ENCODE peak calls at places on chromosomes 2 and 18, in six cellular contexts. One of them, this sample, is unnamed.

GRCh38 chr2:57753636-57754035 is 293.0 kb upstream of the VRK2 start:
- DNase-seq in K562: no peak
- DNase-seq in H1: no peak
- DNase-seq in GM12878: no peak
- DNase-seq in HepG2: no peak
- DNase-seq in HCT116: no peak
- DNase-seq in this sample: no peak

GRCh38 chr2:197131558-197131855 is 179.1 kb downstream of the ANKRD44 start:
- DNase-seq in HCT116: no peak
- DNase-seq in H1: no peak
- DNase-seq in GM12878: no peak
- DNase-seq in HepG2: no peak
- DNase-seq in K562: no peak
- DNase-seq in this sample: no peak

GRCh38 chr18:62324917-62325805 is at the start of gene TNFRSF11A:
- DNase-seq in HCT116: no peak
- DNase-seq in H1: peak; percentile 89
- DNase-seq in K562: peak; percentile 77
- DNase-seq in HepG2: no peak
- DNase-seq in GM12878: no peak
- DNase-seq in this sample: no peak

GRCh38 chr2:146661494-146662096 is 1183.2 kb upstream of the ACVR2A start:
- DNase-seq in HepG2: peak; percentile 23
- DNase-seq in H1: no peak
- DNase-seq in GM12878: no peak
- DNase-seq in HCT116: peak; percentile 37
- DNase-seq in K562: peak; percentile 6
- DNase-seq in this sample: peak; percentile 48

GRCh38 chr2:160715428-160715827 is 221.8 kb upstream of the RBMS1 start:
- DNase-seq in K562: no peak
- DNase-seq in H1: no peak
- DNase-seq in GM12878: no peak
- DNase-seq in HCT116: no peak
- DNase-seq in HepG2: no peak
- DNase-seq in this sample: no peak

GRCh38 chr2:221514305-221515040 is 57.6 kb downstream of the EPHA4 start:
- DNase-seq in HCT116: no peak
- DNase-seq in K562: no peak
- DNase-seq in H1: no peak
- DNase-seq in HepG2: no peak
- DNase-seq in GM12878: no peak
- DNase-seq in this sample: no peak

GRCh38 chr2:233210843-233211600 is 40.5 kb upstream of the ATG16L1 start:
- DNase-seq in K562: no peak
- DNase-seq in HepG2: no peak
- DNase-seq in H1: no peak
- DNase-seq in HCT116: peak; percentile 62
- DNase-seq in GM12878: no peak
- DNase-seq in this sample: peak; percentile 81

GRCh38 chr2:5482929-5483331 is 209.3 kb upstream of the SOX11 start:
- DNase-seq in HepG2: no peak
- DNase-seq in GM12878: no peak
- DNase-seq in H1: peak; percentile 58
- DNase-seq in HCT116: no peak
- DNase-seq in K562: no peak
- DNase-seq in this sample: peak; percentile 28

GRCh38 chr2:20012282-20013060 is at the start of gene MATN3:
- DNase-seq in K562: peak; percentile 41
- DNase-seq in GM12878: no peak
- DNase-seq in HCT116: no peak
- DNase-seq in H1: peak; percentile 73
- DNase-seq in HepG2: peak; percentile 68
- DNase-seq in this sample: no peak

GRCh38 chr18:7663305-7664023 is 96.3 kb downstream of the PTPRM start:
- DNase-seq in HepG2: no peak
- DNase-seq in HCT116: no peak
- DNase-seq in GM12878: no peak
- DNase-seq in H1: no peak
- DNase-seq in K562: no peak
- DNase-seq in this sample: no peak

GRCh38 chr2:214830794-214831346 is 21.4 kb upstream of the BARD1 start:
- DNase-seq in GM12878: no peak
- DNase-seq in H1: no peak
- DNase-seq in HCT116: no peak
- DNase-seq in HepG2: peak; percentile 39
- DNase-seq in K562: peak; percentile 6
- DNase-seq in this sample: no peak

GRCh38 chr2:45307147-45307546 is 297.9 kb upstream of the SIX2 start:
- DNase-seq in H1: no peak
- DNase-seq in HCT116: no peak
- DNase-seq in K562: no peak
- DNase-seq in GM12878: no peak
- DNase-seq in HepG2: no peak
- DNase-seq in this sample: no peak

GRCh38 chr2:219125886-219126270 is 34.7 kb downstream of the NHEJ1 start:
- DNase-seq in HCT116: no peak
- DNase-seq in K562: no peak
- DNase-seq in H1: no peak
- DNase-seq in HepG2: no peak
- DNase-seq in GM12878: no peak
- DNase-seq in this sample: no peak

GRCh38 chr2:101697794-101698418 is 399 bp downstream of the MAP4K4 start:
- DNase-seq in H1: peak; percentile 51
- DNase-seq in GM12878: no peak
- DNase-seq in HepG2: no peak
- DNase-seq in K562: peak; percentile 35
- DNase-seq in HCT116: no peak
- DNase-seq in this sample: no peak

GRCh38 chr2:191038241-191038725 is 24.3 kb upstream of the STAT1 start:
- DNase-seq in GM12878: no peak
- DNase-seq in HCT116: no peak
- DNase-seq in HepG2: no peak
- DNase-seq in H1: no peak
- DNase-seq in K562: peak; percentile 37
- DNase-seq in this sample: no peak

GRCh38 chr2:179556425-179556824 is 291.8 kb upstream of the SESTD1 start:
- DNase-seq in HCT116: no peak
- DNase-seq in K562: no peak
- DNase-seq in H1: no peak
- DNase-seq in GM12878: no peak
- DNase-seq in HepG2: no peak
- DNase-seq in this sample: no peak

GRCh38 chr18:57970356-57971095 is 73.5 kb upstream of the NEDD4L start:
- DNase-seq in K562: peak; percentile 22
- DNase-seq in HepG2: peak; percentile 37
- DNase-seq in GM12878: no peak
- DNase-seq in HCT116: peak; percentile 34
- DNase-seq in H1: peak; percentile 83
- DNase-seq in this sample: no peak

GRCh38 chr2:4529738-4530137 is 826.4 kb downstream of the DCDC2C start:
- DNase-seq in HCT116: no peak
- DNase-seq in K562: no peak
- DNase-seq in HepG2: no peak
- DNase-seq in GM12878: no peak
- DNase-seq in H1: no peak
- DNase-seq in this sample: no peak

GRCh38 chr2:19902272-19902730 is 518 bp upstream of the TTC32 start:
- DNase-seq in K562: no peak
- DNase-seq in H1: no peak
- DNase-seq in HCT116: no peak
- DNase-seq in HepG2: no peak
- DNase-seq in GM12878: no peak
- DNase-seq in this sample: no peak

GRCh38 chr2:200814276-200814815 is 2.6 kb downstream of the BZW1 start:
- DNase-seq in HepG2: no peak
- DNase-seq in GM12878: peak; percentile 51
- DNase-seq in HCT116: no peak
- DNase-seq in K562: no peak
- DNase-seq in H1: no peak
- DNase-seq in this sample: no peak

GRCh38 chr2:238287702-238288649 is at the start of gene PER2:
- DNase-seq in H1: no peak
- DNase-seq in K562: peak; percentile 47
- DNase-seq in HepG2: peak; percentile 84
- DNase-seq in GM12878: no peak
- DNase-seq in HCT116: peak; percentile 43
- DNase-seq in this sample: no peak

DNA sequence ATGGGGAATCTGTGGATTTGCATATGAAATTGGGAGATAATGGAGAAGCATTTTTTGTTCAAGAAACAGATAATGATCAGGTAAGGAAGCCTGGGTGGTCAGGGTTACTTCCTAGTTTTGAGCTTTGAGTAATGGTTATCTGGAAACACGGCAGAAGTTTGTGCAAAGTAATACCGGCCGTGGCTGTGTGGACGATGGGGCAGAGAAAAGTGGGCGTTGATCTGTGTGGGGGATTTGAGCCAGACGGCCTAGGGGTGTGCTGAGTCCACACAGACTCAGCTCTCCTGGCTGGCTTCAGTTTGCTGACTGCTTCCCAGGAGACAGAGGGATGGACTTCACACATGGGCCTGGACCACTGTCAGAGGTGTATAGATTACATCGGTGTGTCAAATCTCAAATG is 21.3 kb downstream of the LPIN1 start:
- DNase-seq in K562: peak; percentile 11
- DNase-seq in GM12878: no peak
- DNase-seq in H1: no peak
- DNase-seq in HepG2: no peak
- DNase-seq in HCT116: no peak
- DNase-seq in this sample: no peak
- TF ChIP-seq EZH2 in K562: no peak
- TF ChIP-seq EZH2 in GM12878: no peak
- TF ChIP-seq EZH2 in H1: no peak
- TF ChIP-seq EZH2 in HepG2: no peak
- TF ChIP-seq EZH2 in HCT116: no peak
- TF ChIP-seq EZH2 in this sample: no peak

GRCh38 chr18:48996901-48997463 is 46.2 kb upstream of the SMAD7 start:
- DNase-seq in H1: no peak
- DNase-seq in HCT116: peak; percentile 58
- DNase-seq in K562: no peak
- DNase-seq in GM12878: no peak
- DNase-seq in HepG2: peak; percentile 47
- DNase-seq in this sample: peak; percentile 37
- H3K9ac ChIP-seq in H1: no peak overlapping the region
- H3K9ac ChIP-seq in HCT116: peak overlapping the region; percentile 51
- H3K9ac ChIP-seq in K562: no peak overlapping the region
- H3K9ac ChIP-seq in GM12878: no peak overlapping the region
- H3K9ac ChIP-seq in HepG2: no peak overlapping the region
- H3K9ac ChIP-seq in this sample: no peak overlapping the region

DNA sequence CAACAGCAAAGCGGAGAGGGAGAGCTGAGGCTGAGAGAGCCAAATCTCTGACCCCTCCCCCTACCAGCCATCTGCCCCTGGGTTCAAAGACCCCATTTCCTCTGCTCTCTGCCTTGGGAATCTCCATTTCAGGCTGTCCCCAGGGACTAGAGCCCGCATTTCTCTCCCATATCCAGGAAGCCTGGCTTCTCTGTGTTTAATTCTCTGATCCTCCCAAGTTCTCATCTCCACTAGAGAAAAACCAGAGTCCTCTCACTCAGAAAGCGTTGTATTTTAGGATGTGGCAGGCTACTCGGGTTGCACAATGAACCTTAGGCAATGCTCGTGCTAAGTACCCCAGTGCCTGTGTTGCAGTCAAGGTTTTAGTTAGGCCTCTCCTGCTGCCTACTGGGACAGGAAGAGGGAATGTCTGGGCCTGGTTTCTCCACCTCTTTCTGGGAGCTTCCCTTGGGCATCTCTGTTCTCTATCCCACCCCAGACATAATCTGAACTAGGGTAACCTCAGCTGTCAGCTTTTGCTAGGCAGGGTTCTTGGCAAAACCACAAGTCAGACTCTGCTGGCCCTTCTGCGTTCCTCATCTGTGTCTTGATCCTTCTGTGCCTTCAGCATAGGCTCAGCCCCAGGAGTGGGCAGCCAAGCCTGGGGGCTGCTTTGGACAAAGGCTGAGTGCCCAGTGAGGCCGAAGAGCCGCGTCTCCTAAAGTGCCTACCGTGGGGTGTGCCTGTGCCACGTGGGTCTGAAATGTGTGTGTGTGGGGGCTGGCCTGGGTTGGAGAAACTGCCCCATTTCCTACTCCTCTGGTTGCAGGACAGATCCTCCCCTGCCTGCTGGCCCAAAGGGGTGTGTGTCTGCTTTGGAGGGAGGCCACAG is 96.8 kb downstream of the STPG4 start:
- DNase-seq in GM12878: no peak
- DNase-seq in HepG2: no peak
- DNase-seq in HCT116: no peak
- DNase-seq in H1: no peak
- DNase-seq in K562: no peak
- DNase-seq in this sample: no peak
- TF ChIP-seq POLR2AphosphoS5 in GM12878: no peak
- TF ChIP-seq POLR2AphosphoS5 in HepG2: no peak
- TF ChIP-seq POLR2AphosphoS5 in HCT116: no peak
- TF ChIP-seq POLR2AphosphoS5 in H1: no peak
- TF ChIP-seq POLR2AphosphoS5 in K562: no peak
- TF ChIP-seq POLR2AphosphoS5 in this sample: no peak

GRCh38 chr2:206256711-206257110 is 17.8 kb upstream of the ZDBF2 start:
- DNase-seq in K562: no peak
- DNase-seq in GM12878: no peak
- DNase-seq in HCT116: no peak
- DNase-seq in H1: no peak
- DNase-seq in HepG2: no peak
- DNase-seq in this sample: no peak

GRCh38 chr2:206257345-206257744 is 17.1 kb upstream of the ZDBF2 start:
- DNase-seq in HCT116: no peak
- DNase-seq in H1: no peak
- DNase-seq in HepG2: no peak
- DNase-seq in K562: no peak
- DNase-seq in GM12878: no peak
- DNase-seq in this sample: no peak

GRCh38 chr2:206250041-206250897 is 24.2 kb upstream of the ZDBF2 start:
- DNase-seq in GM12878: no peak
- DNase-seq in H1: peak; percentile 65
- DNase-seq in HepG2: no peak
- DNase-seq in HCT116: no peak
- DNase-seq in K562: no peak
- DNase-seq in this sample: no peak

GRCh38 chr2:206255003-206255402 is 19.5 kb upstream of the ZDBF2 start:
- DNase-seq in H1: no peak
- DNase-seq in HepG2: no peak
- DNase-seq in HCT116: no peak
- DNase-seq in GM12878: no peak
- DNase-seq in K562: no peak
- DNase-seq in this sample: no peak

DNA sequence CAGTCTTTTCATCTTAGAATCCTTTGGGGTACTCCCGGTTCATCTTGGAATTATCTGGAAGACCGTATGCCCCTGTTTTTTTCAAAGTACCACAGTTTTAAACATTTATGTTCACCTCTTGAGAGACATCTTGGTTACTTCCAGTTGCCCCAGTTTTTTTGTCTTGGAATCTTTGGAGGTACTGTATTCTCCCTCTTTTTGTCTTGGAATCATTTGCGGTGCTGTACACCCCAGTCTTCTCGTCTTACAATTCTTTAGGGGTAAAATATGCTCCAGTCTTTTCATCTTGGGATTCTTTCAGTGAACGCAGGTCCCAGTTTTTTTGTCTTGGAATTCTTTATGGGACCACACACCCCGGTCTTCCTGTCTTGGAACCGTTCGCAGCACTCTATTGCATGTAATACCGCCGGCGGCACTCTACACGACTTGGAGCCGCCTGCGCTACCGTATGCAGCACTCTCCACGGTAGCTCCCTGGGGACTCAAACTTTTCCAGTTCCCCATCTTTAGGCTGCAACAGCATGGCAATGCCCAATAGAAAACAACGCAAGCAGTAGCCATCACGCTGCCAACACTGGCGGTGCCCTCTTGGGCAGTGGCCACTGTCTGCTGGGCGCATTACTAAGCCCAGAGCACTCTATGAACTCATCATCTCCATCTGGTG is 21.2 kb upstream of the ZDBF2 start:
- DNase-seq in K562: no peak
- DNase-seq in GM12878: no peak
- DNase-seq in HCT116: no peak
- DNase-seq in H1: no peak
- DNase-seq in HepG2: no peak
- DNase-seq in this sample: no peak
- TF ChIP-seq EZH2 in K562: no peak
- TF ChIP-seq EZH2 in GM12878: no peak
- TF ChIP-seq EZH2 in HCT116: no peak
- TF ChIP-seq EZH2 in H1: peak; percentile 82
- TF ChIP-seq EZH2 in HepG2: no peak
- TF ChIP-seq EZH2 in this sample: no peak

This sample was measured in SK-N-MC.